ENCODE peak calls at places on chromosomes 11 and 22, in eight cellular contexts. V is COR-L47; A is stimulated activated CD4-positive, alpha-beta T cell treated with anti-CD3 and anti-CD28 coated beads, Interleukin-12 subunit alpha, Interleukin-12 subunit beta, amount 100 ng/mL, for 24 hours; C is activated T-helper 1 cell treated with anti-CD3 and anti-CD28 coated beads, Interleukin-2, amount 50 U/mL, for 16 hours; E is AG08395; P is lower leg skin; W is CD4-positive, alpha-beta T cell; X is GM12865. N is an unnamed sample.

GRCh38 chr22:46297151-46297819 is 615 bp downstream of the GTSE1 start:
- DNase-seq in C (no peak), X (peak), W (no peak), V (peak), E (peak), A (peak), P (no peak), N (no peak)

GRCh38 chr11:42251984-42252383 is 792.5 kb upstream of the LRRC4C start:
- DNase-seq in C (no peak), A (no peak), E (no peak), P (no peak), W (no peak), V (no peak), X (no peak), N (no peak)

GRCh38 chr11:133576351-133576750 is 44.0 kb upstream of the OPCML start:
- DNase-seq in X (no peak), W (no peak), E (no peak), V (no peak), A (no peak), C (no peak), P (no peak), N (no peak)

GRCh38 chr11:396948-397548 is 3.0 kb downstream of the PKP3 start:
- DNase-seq in V (no peak), C (no peak), W (no peak), X (peak), A (no peak), E (peak), P (no peak), N (peak)

GRCh38 chr11:105923814-105924213 is 98.2 kb downstream of the MSANTD4 start:
- DNase-seq in V (no peak), P (no peak), C (no peak), A (no peak), W (no peak), X (no peak), E (no peak), N (peak)

GRCh38 chr11:62552931-62553838 is 6.6 kb upstream of the AHNAK start:
- DNase-seq in C (no peak), E (peak), A (no peak), W (peak), X (peak), P (peak), V (no peak), N (peak)

GRCh38 chr11:108525161-108525560 is 27.0 kb upstream of the POGLUT3 start:
- DNase-seq in W (no peak), V (no peak), X (no peak), C (no peak), A (no peak), P (no peak), E (no peak), N (no peak)

GRCh38 chr11:71250512-71251158 is 1.7 kb downstream of the SHANK2 start:
- DNase-seq in W (no peak), E (no peak), A (no peak), C (no peak), V (no peak), X (no peak), P (peak), N (no peak)

GRCh38 chr11:23856654-23857053 is 640.2 kb upstream of the LUZP2 start:
- DNase-seq in V (no peak), A (no peak), C (no peak), X (no peak), P (no peak), E (no peak), W (no peak), N (peak)

GRCh38 chr11:93741882-93742226 is 382 bp downstream of the C11orf54 start:
- DNase-seq in V (peak), A (no peak), P (no peak), W (no peak), X (no peak), E (peak), C (no peak), N (peak)

GRCh38 chr22:29642694-29643093 is 39.3 kb downstream of the NF2 start:
- DNase-seq in P (no peak), V (no peak), C (no peak), E (no peak), W (no peak), A (no peak), X (peak), N (no peak)

GRCh38 chr22:36369922-36370781 is 17.6 kb downstream of the MYH9 start:
- DNase-seq in C (no peak), E (no peak), P (no peak), A (no peak), W (no peak), V (peak), X (no peak), N (no peak)

GRCh38 chr22:23072911-23073491 is 2.7 kb downstream of the GNAZ start:
- DNase-seq in W (no peak), C (no peak), X (no peak), V (no peak), A (no peak), E (no peak), P (peak), N (no peak)

GRCh38 chr11:113664069-113664980 is 41.8 kb downstream of the TMPRSS5 start:
- DNase-seq in W (no peak), X (no peak), P (no peak), A (no peak), V (no peak), C (no peak), E (peak), N (no peak)

GRCh38 chr11:64976651-64977050 is 4.7 kb upstream of the MAJIN start:
- DNase-seq in E (no peak), V (no peak), P (no peak), W (no peak), C (no peak), X (no peak), A (no peak), N (no peak)

GRCh38 chr11:130422251-130422995 is 6.0 kb downstream of the ADAMTS8 start:
- DNase-seq in C (no peak), E (no peak), X (no peak), W (no peak), P (no peak), A (no peak), V (no peak), N (no peak)

GRCh38 chr11:131977854-131978253 is 607.4 kb downstream of the NTM start:
- DNase-seq in C (no peak), W (no peak), A (no peak), V (no peak), X (no peak), E (peak), P (no peak), N (no peak)

GRCh38 chr22:31130873-31131272 is 8.1 kb downstream of the INPP5J start:
- DNase-seq in E (no peak), W (no peak), V (no peak), A (no peak), P (no peak), X (no peak), C (no peak), N (no peak)

GRCh38 chr22:23763579-23764331 is 965 bp downstream of the C22orf15 start:
- DNase-seq in V (no peak), W (no peak), C (no peak), A (peak), E (no peak), X (peak), P (no peak), N (no peak)

GRCh38 chr11:70463478-70464255 is 65.3 kb downstream of the CTTN start:
- DNase-seq in V (no peak), X (no peak), P (no peak), A (no peak), C (no peak), E (no peak), W (no peak), N (no peak)

GRCh38 chr11:10632483-10632882 is 61.1 kb downstream of the IRAG1 start:
- DNase-seq in X (no peak), V (no peak), P (peak), C (no peak), E (no peak), A (no peak), W (no peak), N (no peak)

N was measured in fibroblast of gingiva.